ENCODE peak calls at places on chromosomes 4 and X, in ten cellular contexts. W is activated CD4-positive, alpha-beta T cell treated with anti-CD3 and anti-CD28 coated beads for 1 hour; M is T follicular helper cell; N is cerebellar cortex; V is left cardiac atrium; C is dorsolateral prefrontal cortex; R is SJSA1; S is activated effector memory CD4-positive, alpha-beta T cell treated with Interleukin-2 at 50 U/mL for 16 hours; I is A549; F is Calu3. G is an unnamed sample.
A peak's percentile ranks its signal among the peaks of the same experiment; 100 is the strongest.

GRCh38 chr4:81482344-81482743 is 10.6 kb upstream of the RASGEF1B start:
- DNase-seq in W (no peak), M (no peak), N (no peak), V (no peak), C (no peak), R (no peak), S (no peak), I (no peak), F (no peak), G (no peak)

GRCh38 chrX:118823263-118824172 is at the start of gene ZCCHC12:
- DNase-seq in W (peak; percentile 39), M (peak; percentile 25), N (peak; percentile 71), V (peak; percentile 60), C (peak; percentile 50), R (peak; percentile 49), S (peak; percentile 4), I (peak; percentile 26), F (peak; percentile 41), G (peak; percentile 89)

GRCh38 chr4:13876940-13877339 is 249.4 kb upstream of the BOD1L1 start:
- DNase-seq in W (no peak), M (no peak), N (no peak), V (no peak), C (no peak), R (no peak), S (no peak), I (no peak), F (no peak), G (no peak)

GRCh38 chr4:124948976-124949597 is 236.6 kb upstream of the ANKRD50 start:
- DNase-seq in W (no peak), M (no peak), N (no peak), V (no peak), C (no peak), R (no peak), S (no peak), I (peak; percentile 6), F (no peak), G (no peak)

GRCh38 chr4:71259911-71260331 is 78.9 kb upstream of the SLC4A4 start:
- DNase-seq in W (no peak), M (no peak), N (peak; percentile 31), V (no peak), C (no peak), R (no peak), S (no peak), I (no peak), F (peak; percentile 3), G (no peak)

GRCh38 chr4:4810365-4810764 is 49.1 kb upstream of the MSX1 start:
- DNase-seq in W (no peak), M (no peak), N (no peak), V (no peak), C (no peak), R (no peak), S (no peak), I (no peak), F (no peak), G (no peak)

GRCh38 chr4:7684294-7684693 is 249.6 kb upstream of the PSAPL1 start:
- DNase-seq in W (no peak), M (no peak), N (no peak), V (no peak), C (no peak), R (no peak), S (no peak), I (no peak), F (no peak), G (no peak)

GRCh38 chr4:158315706-158316105 is 105.4 kb downstream of the TMEM144 start:
- DNase-seq in W (no peak), M (no peak), N (no peak), V (no peak), C (no peak), R (no peak), S (no peak), I (no peak), F (no peak), G (no peak)

GRCh38 chr4:156781852-156782251 is 189.7 kb downstream of the PDGFC start:
- DNase-seq in W (no peak), M (no peak), N (no peak), V (no peak), C (no peak), R (no peak), S (no peak), I (peak; percentile 9), F (no peak), G (no peak)

GRCh38 chrX:88886908-88887307 is 139.9 kb downstream of the CPXCR1 start:
- DNase-seq in W (no peak), M (no peak), N (no peak), V (no peak), C (no peak), R (no peak), S (no peak), I (peak; percentile 38), F (no peak), G (no peak)

GRCh38 chrX:49053223-49054072 is 5.4 kb upstream of the CCDC120 start:
- DNase-seq in W (peak; percentile 42), M (peak; percentile 30), N (peak; percentile 37), V (peak; percentile 75), C (no peak), R (peak; percentile 62), S (peak; percentile 46), I (peak; percentile 71), F (peak; percentile 75), G (peak; percentile 79)

GRCh38 chr4:13704761-13705160 is 77.2 kb upstream of the BOD1L1 start:
- DNase-seq in W (no peak), M (no peak), N (no peak), V (no peak), C (no peak), R (no peak), S (no peak), I (no peak), F (no peak), G (no peak)

GRCh38 chrX:12441376-12442128 is 303.3 kb downstream of the FRMPD4 start:
- DNase-seq in W (no peak), M (no peak), N (no peak), V (no peak), C (no peak), R (no peak), S (no peak), I (no peak), F (no peak), G (no peak)

GRCh38 chrX:119340606-119341205 is 58.4 kb upstream of the SLC25A43 start:
- DNase-seq in W (no peak), M (no peak), N (peak; percentile 64), V (no peak), C (no peak), R (no peak), S (no peak), I (no peak), F (no peak), G (no peak)

GRCh38 chr4:127145001-127145400 is 487.8 kb upstream of the INTU start:
- DNase-seq in W (no peak), M (no peak), N (no peak), V (no peak), C (no peak), R (no peak), S (no peak), I (no peak), F (no peak), G (no peak)

GRCh38 chrX:150365051-150365952 is 2.2 kb downstream of the MAMLD1 start:
- DNase-seq in W (peak; percentile 37), M (no peak), N (peak; percentile 41), V (peak; percentile 75), C (peak; percentile 63), R (peak; percentile 76), S (peak; percentile 43), I (peak; percentile 80), F (peak; percentile 84), G (peak; percentile 71)

GRCh38 chr4:114040319-114041116 is 61.1 kb upstream of the ARSJ start:
- DNase-seq in W (no peak), M (no peak), N (peak; percentile 48), V (no peak), C (no peak), R (peak; percentile 80), S (no peak), I (no peak), F (peak; percentile 8), G (no peak)

GRCh38 chrX:123648028-123648810 is 84.6 kb downstream of the THOC2 start:
- DNase-seq in W (no peak), M (peak; percentile 7), N (no peak), V (peak; percentile 21), C (no peak), R (peak; percentile 46), S (no peak), I (peak; percentile 83), F (peak; percentile 74), G (peak; percentile 81)

GRCh38 chr4:185708348-185708747 is 103.6 kb downstream of the SORBS2 start:
- DNase-seq in W (no peak), M (no peak), N (no peak), V (no peak), C (no peak), R (no peak), S (no peak), I (no peak), F (no peak), G (no peak)

GRCh38 chr4:182916483-182917181 is 554 bp downstream of the DCTD start:
- DNase-seq in W (peak; percentile 14), M (no peak), N (peak; percentile 48), V (peak; percentile 77), C (no peak), R (peak; percentile 76), S (peak; percentile 27), I (peak; percentile 47), F (peak; percentile 32), G (peak; percentile 45)

GRCh38 chrX:123720486-123720885 is 12.4 kb downstream of the THOC2 start:
- DNase-seq in W (no peak), M (no peak), N (no peak), V (no peak), C (no peak), R (no peak), S (no peak), I (peak; percentile 42), F (no peak), G (no peak)

GRCh38 chr4:155491336-155492131 is 114.8 kb upstream of the MAP9 start:
- DNase-seq in W (no peak), M (no peak), N (no peak), V (no peak), C (no peak), R (no peak), S (no peak), I (no peak), F (no peak), G (no peak)

GRCh38 chrX:46573331-46573895 is at the start of gene CHST7:
- DNase-seq in W (peak; percentile 38), M (peak; percentile 44), N (peak; percentile 35), V (peak; percentile 79), C (no peak), R (peak; percentile 73), S (peak; percentile 43), I (peak; percentile 80), F (peak; percentile 78), G (peak; percentile 78)

GRCh38 chr4:52028970-52029369 is 8.8 kb upstream of the LRRC66 start:
- DNase-seq in W (no peak), M (no peak), N (no peak), V (no peak), C (no peak), R (peak; percentile 49), S (no peak), I (peak; percentile 4), F (no peak), G (no peak)

GRCh38 chrX:69740317-69740716 is 124.4 kb downstream of the EDA start:
- DNase-seq in W (no peak), M (no peak), N (no peak), V (no peak), C (no peak), R (no peak), S (no peak), I (no peak), F (no peak), G (no peak)

GRCh38 chr4:183369073-183369472 is 46.8 kb upstream of the CLDN24 start:
- DNase-seq in W (no peak), M (no peak), N (no peak), V (no peak), C (no peak), R (no peak), S (no peak), I (no peak), F (no peak), G (no peak)

GRCh38 chr4:53734584-53735363 is 143.5 kb upstream of the LNX1 start:
- DNase-seq in W (no peak), M (no peak), N (no peak), V (no peak), C (no peak), R (no peak), S (no peak), I (no peak), F (no peak), G (no peak)

GRCh38 chrX:101028562-101028961 is 23.3 kb downstream of the TRMT2B start:
- DNase-seq in W (no peak), M (no peak), N (no peak), V (no peak), C (no peak), R (no peak), S (no peak), I (no peak), F (no peak), G (no peak)

G was measured in H9.